ENCODE peak calls at places on chromosomes 11 and 22, in nine cellular contexts. Q is spleen, I is transverse colon, J is GM23248, P is left ventricle myocardium inferior, U is gastrocnemius medialis, H is kidney, X is esophagus squamous epithelium, F is mesendoderm. T is an unnamed sample. For H3K4me1, the result is how much of the 10 kb centered on the place peaks cover.

GRCh38 chr11:15326535-15326934 is 211.8 kb downstream of the INSC start:
- DNase-seq in J (no peak), I (no peak), X (no peak), U (no peak), Q (no peak), H (no peak), F (no peak), P (no peak), T (no peak)

GRCh38 chr22:43276311-43276710 is 66.9 kb downstream of the SCUBE1 start:
- DNase-seq in H (no peak), Q (no peak), P (no peak), F (peak), U (no peak), J (no peak), I (no peak), X (no peak), T (no peak)

GRCh38 chr11:32396991-32397390 is 38.3 kb downstream of the WT1 start:
- DNase-seq in I (no peak), Q (no peak), H (no peak), F (no peak), J (no peak), P (no peak), U (no peak), X (no peak), T (no peak)

GRCh38 chr11:66373261-66373660 is 1.7 kb upstream of the SLC29A2 start:
- DNase-seq in P (peak), J (no peak), F (no peak), X (no peak), U (peak), Q (peak), H (no peak), I (no peak), T (no peak)

GRCh38 chr22:20089977-20090729 is 10.1 kb downstream of the DGCR8 start:
- DNase-seq in I (no peak), U (no peak), P (no peak), Q (peak), F (no peak), X (no peak), H (peak), J (peak), T (no peak)

GRCh38 chr11:105582497-105582896 is 27.4 kb upstream of the GRIA4 start:
- DNase-seq in P (no peak), F (no peak), X (no peak), U (no peak), H (no peak), J (peak), Q (no peak), I (no peak), T (no peak)

GRCh38 chr11:15159085-15159484 is 44.4 kb downstream of the INSC start:
- DNase-seq in X (no peak), U (no peak), F (peak), Q (no peak), H (no peak), P (no peak), I (no peak), J (peak), T (no peak)

GRCh38 chr11:122673706-122674105 is 18.2 kb downstream of the UBASH3B start:
- DNase-seq in F (no peak), J (peak), P (no peak), H (no peak), I (no peak), Q (no peak), U (no peak), X (no peak), T (no peak)

GRCh38 chr22:29470159-29470855 is 9.7 kb upstream of the NEFH start:
- DNase-seq in X (no peak), U (no peak), H (peak), J (peak), I (peak), Q (peak), F (peak), P (peak), T (peak)

GRCh38 chr11:22703040-22703439 is 36.6 kb downstream of the GAS2 start:
- DNase-seq in J (peak), U (no peak), I (no peak), X (no peak), P (no peak), F (peak), Q (no peak), H (no peak), T (no peak)

GRCh38 chr11:106087815-106088435 is 10.5 kb downstream of the AASDHPPT start:
- DNase-seq in I (peak), F (peak), U (no peak), H (no peak), J (peak), Q (no peak), X (no peak), P (peak), T (peak)

GRCh38 chr11:109371444-109372176 is 50.4 kb upstream of the C11orf87 start:
- DNase-seq in P (no peak), X (no peak), U (no peak), F (peak), J (peak), I (no peak), Q (no peak), H (no peak), T (no peak)

GRCh38 chr11:23423119-23423518 is 562.8 kb upstream of the CCDC179 start:
- DNase-seq in J (no peak), H (no peak), F (no peak), Q (no peak), P (no peak), X (no peak), I (no peak), U (no peak), T (no peak)

GRCh38 chr11:47858169-47858543 is 10.0 kb upstream of the NUP160 start:
- DNase-seq in P (no peak), U (no peak), J (peak), F (no peak), Q (no peak), X (no peak), H (no peak), I (no peak), T (no peak)

GRCh38 chr22:21624120-21624879 is 5.5 kb downstream of the YDJC start:
- DNase-seq in J (peak), F (peak), H (no peak), I (peak), U (no peak), X (no peak), Q (no peak), P (peak), T (no peak)

GRCh38 chr11:24531528-24531927 is 34.7 kb downstream of the LUZP2 start:
- DNase-seq in U (no peak), F (no peak), P (no peak), Q (no peak), X (no peak), J (no peak), H (no peak), I (no peak), T (no peak)

GRCh38 chr11:107040447-107041444 is 22.5 kb upstream of the GUCY1A2 start:
- DNase-seq in I (no peak), U (no peak), H (no peak), X (no peak), P (no peak), J (peak), Q (no peak), F (no peak), T (no peak)

GRCh38 chr11:57321388-57321995 is 3.3 kb downstream of the TNKS1BP1 start:
- DNase-seq in J (no peak), P (no peak), U (no peak), H (no peak), I (no peak), Q (no peak), X (no peak), F (no peak), T (no peak)

GRCh38 chr11:60950933-60951610 is 904 bp downstream of the SLC15A3 start:
- DNase-seq in I (no peak), J (peak), Q (peak), H (peak), U (no peak), X (no peak), F (peak), P (peak), T (peak)

GRCh38 chr11:2886936-2887335 is 1.4 kb upstream of the CDKN1C start:
- DNase-seq in I (no peak), P (no peak), J (no peak), F (no peak), X (no peak), H (no peak), Q (peak), U (no peak), T (no peak)

GRCh38 chr11:15229069-15229468 is 114.3 kb downstream of the INSC start:
- DNase-seq in F (no peak), U (no peak), X (no peak), J (peak), Q (no peak), I (no peak), H (no peak), P (no peak), T (no peak)

GRCh38 chr11:119338946-119339580 is 1.6 kb downstream of the C1QTNF5 start:
- DNase-seq in P (no peak), H (peak), F (no peak), Q (peak), X (no peak), I (no peak), U (no peak), J (no peak), T (no peak)

GRCh38 chr11:133724116-133724515 is 121.2 kb downstream of the SPATA19 start:
- DNase-seq in X (no peak), F (no peak), I (no peak), P (no peak), J (no peak), H (no peak), U (no peak), Q (no peak), T (no peak)

GRCh38 chr11:3616721-3617460 is 24.9 kb downstream of the ART5 start:
- DNase-seq in X (no peak), Q (peak), H (no peak), F (no peak), I (no peak), J (no peak), P (no peak), U (no peak), T (peak)

GRCh38 chr11:69351460-69351859 is 57.5 kb downstream of the MYEOV start:
- DNase-seq in X (no peak), P (no peak), J (peak), Q (no peak), F (peak), I (no peak), H (no peak), U (no peak), T (no peak)

GRCh38 chr22:31603081-31603525 is 58.9 kb downstream of the PISD start:
- DNase-seq in Q (no peak), X (no peak), I (no peak), H (peak), J (no peak), U (no peak), P (no peak), F (no peak), T (no peak)

GRCh38 chr11:89015614-89016013 is 50.2 kb downstream of the GRM5 start:
- DNase-seq in X (no peak), I (no peak), P (no peak), J (no peak), U (no peak), F (no peak), Q (no peak), H (no peak), T (no peak)

DNA sequence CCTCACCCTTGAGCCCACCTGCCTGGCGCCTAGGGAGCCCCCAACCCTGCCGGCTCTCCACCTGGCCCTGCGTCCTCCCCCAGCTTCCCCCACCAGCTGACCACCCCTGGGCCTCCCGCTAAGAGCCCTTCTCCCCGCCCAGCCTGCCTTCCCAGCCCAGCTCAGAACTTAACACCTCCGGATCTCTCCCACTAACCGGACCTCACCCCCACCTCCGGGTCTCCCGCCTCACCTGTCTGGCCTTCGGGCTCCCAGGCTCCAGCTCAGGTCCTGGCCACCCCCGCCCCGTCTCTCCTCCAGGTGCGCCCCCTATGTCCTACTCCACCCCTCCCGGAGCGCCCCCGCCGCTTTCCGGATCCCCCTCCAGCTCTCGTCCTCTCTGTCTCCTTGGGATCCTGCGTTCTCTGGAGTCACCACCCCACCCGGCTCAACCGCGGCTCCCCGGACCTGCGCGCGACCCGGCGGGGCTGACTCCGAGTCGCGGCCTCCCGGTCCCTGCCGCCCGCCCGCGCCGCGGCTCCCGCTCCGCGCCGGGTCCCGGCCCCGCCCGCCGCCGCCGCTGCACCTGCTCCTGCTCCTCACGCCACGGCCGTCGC is at the start of gene KCNJ11:
- DNase-seq in H (peak), Q (no peak), I (no peak), J (no peak), U (peak), P (no peak), X (no peak), F (peak), T (no peak)
- H3K4me1 ChIP-seq in H (under half), Q (under half), I (under half), J (under half), U (under half), P (under half), X (under half), F (under half), T (under half)

GRCh38 chr11:65298655-65299179 is 15.9 kb upstream of the CDC42EP2 start:
- DNase-seq in P (peak), J (peak), I (peak), X (no peak), U (no peak), H (peak), Q (peak), F (no peak), T (no peak)
- H3K4me1 ChIP-seq in P (half or more), J (under half), I (under half), X (under half), U (under half), H (under half), Q (under half), F (under half), T (under half)

DNA sequence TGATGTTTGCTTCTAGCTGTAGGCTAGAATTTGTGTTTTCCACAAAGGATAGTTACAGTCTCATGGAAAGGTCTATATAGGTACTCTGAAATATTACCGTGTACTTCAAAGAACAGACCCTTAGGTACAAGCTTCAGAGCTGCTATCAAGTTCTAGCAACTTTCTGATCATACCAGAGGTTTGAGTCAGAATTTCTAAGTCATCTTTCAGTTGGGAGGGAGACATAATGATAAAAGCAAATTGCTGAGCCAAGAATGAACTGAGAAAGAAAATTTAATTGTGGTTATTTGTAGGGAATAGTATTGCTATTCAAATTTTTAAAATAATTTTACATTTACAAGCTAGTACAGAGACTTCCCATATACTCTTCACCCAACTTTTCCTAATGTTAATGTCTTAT is 19.9 kb upstream of the ME3 start:
- DNase-seq in X (no peak), J (peak), Q (no peak), U (no peak), P (no peak), H (no peak), F (no peak), I (no peak), T (no peak)
- H3K4me1 ChIP-seq in X (under half), J (half or more), Q (under half), U (under half), P (under half), H (under half), F (under half), I (under half), T (under half)

GRCh38 chr22:27881404-27881803 is 37.7 kb downstream of the PITPNB start:
- DNase-seq in H (no peak), Q (no peak), X (no peak), I (peak), F (no peak), J (peak), U (no peak), P (peak), T (no peak)
- H3K4me1 ChIP-seq in H (under half), Q (under half), X (under half), I (half or more), F (under half), J (half or more), U (under half), P (half or more), T (under half)

T was measured in upper lobe of left lung.